ENCODE peak calls at places on chromosomes 1 and 21, in five cellular contexts. F is astrocyte, W is NCI-H2029, O is GM18507, V is iPS-NIHi11. E is an unnamed sample.

GRCh38 chr1:9180077-9180819 is 51.3 kb upstream of the GPR157 start:
- DNase-seq in F (peak), W (no peak), O (no peak), V (no peak), E (no peak)

GRCh38 chr1:205632374-205633169 is 761 bp upstream of the ELK4 start:
- DNase-seq in F (peak), W (no peak), O (no peak), V (no peak), E (no peak)

GRCh38 chr1:4825841-4826450 is 171.5 kb downstream of the AJAP1 start:
- DNase-seq in F (no peak), W (peak), O (no peak), V (peak), E (no peak)

GRCh38 chr1:20481158-20481617 is 4.8 kb downstream of the CAMK2N1 start:
- DNase-seq in F (no peak), W (no peak), O (no peak), V (no peak), E (no peak)

GRCh38 chr1:86503477-86504129 is 34.9 kb downstream of the CLCA1 start:
- DNase-seq in F (no peak), W (no peak), O (no peak), V (no peak), E (peak)

GRCh38 chr1:169892819-169893644 is 664 bp downstream of the SCYL3 start:
- DNase-seq in F (no peak), W (no peak), O (no peak), V (peak), E (no peak)

GRCh38 chr1:109794319-109795132 is 30.8 kb upstream of the EPS8L3 start:
- DNase-seq in F (no peak), W (no peak), O (no peak), V (no peak), E (no peak)

GRCh38 chr1:38858833-38859560 is 575 bp downstream of the RRAGC start:
- DNase-seq in F (peak), W (peak), O (no peak), V (peak), E (no peak)

GRCh38 chr1:24435782-24436365 is 20.3 kb downstream of the NIPAL3 start:
- DNase-seq in F (no peak), W (no peak), O (no peak), V (no peak), E (no peak)

GRCh38 chr1:174740248-174740990 is 259.3 kb upstream of the CACYBP start:
- DNase-seq in F (no peak), W (no peak), O (no peak), V (no peak), E (no peak)

GRCh38 chr1:32333251-32333963 is 2.6 kb downstream of the MARCKSL1 start:
- DNase-seq in F (no peak), W (no peak), O (no peak), V (no peak), E (no peak)

GRCh38 chr1:21201650-21202049 is 25.0 kb upstream of the EIF4G3 start:
- DNase-seq in F (no peak), W (no peak), O (no peak), V (no peak), E (no peak)

GRCh38 chr1:161017756-161018630 is 3.0 kb downstream of the F11R start:
- DNase-seq in F (no peak), W (no peak), O (no peak), V (no peak), E (no peak)

GRCh38 chr21:16102113-16102512 is 372.3 kb downstream of the USP25 start:
- DNase-seq in F (peak), W (no peak), O (no peak), V (no peak), E (no peak)

GRCh38 chr1:52511439-52511838 is 41.5 kb downstream of the TUT4 start:
- DNase-seq in F (no peak), W (no peak), O (no peak), V (no peak), E (no peak)

E was measured in WTC11.